ENCODE peak calls at places on chromosomes 5 and 9, in four cellular contexts. F is HepG2, B is SK-N-SH, O is H1. K is an unnamed sample.

GRCh38 chr5:87403899-87404298 is 8.8 kb downstream of the CCNH start:
- DNase-seq in B (no peak), O (no peak), F (no peak), K (no peak)

GRCh38 chr5:113162770-113163169 is 186.2 kb downstream of the DCP2 start:
- DNase-seq in O (no peak), F (no peak), B (no peak), K (no peak)

GRCh38 chr5:168971100-168971499 is 329.8 kb downstream of the SLIT3 start:
- DNase-seq in O (no peak), F (no peak), B (no peak), K (no peak)

GRCh38 chr9:34989946-34990635 is 546 bp downstream of the DNAJB5 start:
- DNase-seq in F (no peak), B (peak; percentile 86), O (no peak), K (no peak)

GRCh38 chr9:93288891-93289883 is 105.2 kb downstream of the WNK2 start:
- DNase-seq in O (no peak), B (peak; percentile 27), F (peak; percentile 79), K (peak; percentile 50)

GRCh38 chr5:141001466-141001853 is 35.2 kb downstream of the PCDHAC2 start:
- DNase-seq in O (no peak), F (no peak), B (peak; percentile 61), K (peak; percentile 67)

GRCh38 chr5:7577381-7577780 is 181.4 kb downstream of the ADCY2 start:
- DNase-seq in B (no peak), F (no peak), O (no peak), K (no peak)

GRCh38 chr9:4397917-4398316 is 92.4 kb upstream of the SLC1A1 start:
- DNase-seq in F (no peak), B (no peak), O (no peak), K (no peak)

GRCh38 chr9:34328983-34329832 is at the start of the genes KIF24 and NUDT2:
- DNase-seq in B (peak; percentile 93), O (peak; percentile 99), F (peak; percentile 100), K (peak; percentile 96)

GRCh38 chr5:114223866-114224265 is 138.0 kb upstream of the KCNN2 start:
- DNase-seq in B (peak; percentile 9), F (peak; percentile 21), O (no peak), K (no peak)

GRCh38 chr5:72408602-72409001 is 88.4 kb downstream of the PTCD2 start:
- DNase-seq in F (no peak), B (no peak), O (no peak), K (no peak)

GRCh38 chr9:126421567-126422428 is 95.2 kb downstream of the MVB12B start:
- DNase-seq in B (no peak), F (no peak), O (peak; percentile 51), K (no peak)

GRCh38 chr5:123371575-123372179 is 51.5 kb downstream of the CEP120 start:
- DNase-seq in B (peak; percentile 11), F (peak; percentile 22), O (peak; percentile 2), K (peak; percentile 33)

GRCh38 chr5:175738126-175738525 is 80.3 kb downstream of the HRH2 start:
- DNase-seq in O (no peak), B (no peak), F (no peak), K (no peak)

GRCh38 chr5:94715843-94716242 is 97.4 kb downstream of the SLF1 start:
- DNase-seq in B (no peak), F (no peak), O (no peak), K (no peak)

GRCh38 chr9:36316629-36317317 is 58.5 kb upstream of the GNE start:
- DNase-seq in F (peak; percentile 82), B (no peak), O (no peak), K (no peak)

GRCh38 chr5:530556-530955 is 6.3 kb upstream of the SLC9A3 start:
- DNase-seq in F (no peak), B (no peak), O (no peak), K (no peak)

GRCh38 chr5:104053057-104053666 is 490.6 kb upstream of the NUDT12 start:
- DNase-seq in O (no peak), B (no peak), F (no peak), K (no peak)

GRCh38 chr9:93087971-93088655 is 7.9 kb upstream of the CARD19 start:
- DNase-seq in F (no peak), B (peak; percentile 5), O (no peak), K (no peak)

GRCh38 chr5:92906798-92907380 is 674.1 kb downstream of the NR2F1-AS1 start:
- DNase-seq in B (no peak), O (no peak), F (peak; percentile 78), K (no peak)
- TF ChIP-seq CHD2 in B (no peak), O (no peak), F (no peak), K (no peak)

GRCh38 chr5:172868436-172868923 is 34.4 kb downstream of the ERGIC1 start:
- DNase-seq in O (no peak), F (peak; percentile 89), B (no peak), K (peak; percentile 64)

GRCh38 chr5:172869734-172870133 is 35.7 kb downstream of the ERGIC1 start:
- DNase-seq in F (no peak), B (no peak), O (no peak), K (no peak)

GRCh38 chr5:172870261-172870806 is 36.3 kb downstream of the ERGIC1 start:
- DNase-seq in B (no peak), F (no peak), O (no peak), K (peak; percentile 52)

GRCh38 chr5:172867761-172868435 is 33.8 kb downstream of the ERGIC1 start:
- DNase-seq in F (no peak), B (no peak), O (no peak), K (no peak)

GRCh38 chr5:172868924-172869565 is 35.0 kb downstream of the ERGIC1 start:
- DNase-seq in F (peak; percentile 64), O (no peak), B (peak; percentile 39), K (peak; percentile 83)
- TF ChIP-seq CHD2 in F (no peak), O (no peak), B (no peak), K (no peak)

DNA sequence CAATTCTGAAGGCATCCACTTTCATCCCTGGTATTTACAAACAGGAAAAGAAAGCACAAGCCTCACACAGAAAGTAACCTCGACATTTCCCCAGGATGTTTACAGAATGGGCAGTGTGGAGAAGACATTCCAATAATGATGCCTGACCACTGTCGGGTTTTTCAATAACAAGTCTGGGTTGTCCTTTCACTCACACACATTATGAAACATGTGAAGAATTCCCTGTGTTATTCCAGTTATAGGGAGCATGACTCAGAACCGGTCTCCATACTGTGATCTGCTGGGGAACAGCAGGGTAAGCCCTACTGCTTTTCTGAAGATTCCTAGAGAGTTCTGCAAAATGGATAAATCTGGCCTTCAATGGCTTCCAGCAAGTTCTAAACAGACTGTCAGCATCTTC is 155.3 kb downstream of the ADAMTS12 start:
- DNase-seq in F (peak; percentile 4), O (no peak), B (no peak), K (no peak)
- TF ChIP-seq CHD2 in F (no peak), O (no peak), B (no peak), K (no peak)

GRCh38 chr5:163459465-163459887 is 426 bp downstream of the NUDCD2 start:
- DNase-seq in F (peak; percentile 54), O (no peak), B (no peak), K (no peak)
- TF ChIP-seq CHD2 in F (no peak), O (no peak), B (no peak), K (no peak)

GRCh38 chr9:107976767-107977166 is 487.2 kb upstream of the KLF4 start:
- DNase-seq in O (no peak), B (no peak), F (no peak), K (no peak)
- TF ChIP-seq CHD2 in O (no peak), B (no peak), F (no peak), K (no peak)

GRCh38 chr5:151661096-151661495 is 25.6 kb downstream of the SPARC start:
- DNase-seq in O (no peak), F (no peak), B (no peak), K (no peak)

GRCh38 chr5:151657105-151657504 is 29.6 kb downstream of the SPARC start:
- DNase-seq in F (peak; percentile 9), O (no peak), B (no peak), K (no peak)

GRCh38 chr5:151656311-151656710 is 30.4 kb downstream of the SPARC start:
- DNase-seq in B (no peak), F (no peak), O (no peak), K (no peak)

GRCh38 chr5:151660616-151661015 is 26.1 kb downstream of the SPARC start:
- DNase-seq in B (no peak), F (no peak), O (no peak), K (no peak)

GRCh38 chr5:151659001-151659754 is 27.5 kb downstream of the SPARC start:
- DNase-seq in B (peak; percentile 81), F (peak; percentile 57), O (peak; percentile 77), K (peak; percentile 83)
- TF ChIP-seq CHD2 in B (no peak), F (no peak), O (no peak), K (no peak)

DNA sequence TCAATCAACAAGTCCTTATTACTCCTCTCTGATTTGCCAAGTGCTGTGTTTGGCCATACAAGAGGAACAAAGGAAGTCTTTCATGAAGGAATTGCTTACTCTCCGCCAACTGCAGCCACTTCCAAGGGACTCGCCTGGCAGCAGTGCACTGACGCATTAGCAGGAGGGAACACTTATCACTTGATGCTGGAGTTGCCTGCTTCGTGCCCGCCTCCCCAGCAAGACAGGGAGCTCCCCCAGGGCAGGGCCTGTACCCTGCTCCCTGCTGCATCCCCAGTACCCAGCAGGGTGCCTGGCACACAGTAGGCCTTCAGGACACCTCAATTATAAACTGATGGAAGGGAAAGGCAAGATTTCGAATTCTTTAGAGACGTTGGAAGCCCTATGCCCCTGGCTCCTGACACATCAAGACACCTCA is 97.9 kb downstream of the CRB2 start:
- DNase-seq in F (peak; percentile 25), B (no peak), O (no peak), K (no peak)
- TF ChIP-seq CHD2 in F (no peak), B (no peak), O (no peak), K (no peak)

GRCh38 chr9:107547303-107547702 is 57.7 kb upstream of the KLF4 start:
- DNase-seq in F (no peak), B (no peak), O (no peak), K (no peak)

GRCh38 chr9:107545036-107545435 is 55.5 kb upstream of the KLF4 start:
- DNase-seq in B (no peak), F (no peak), O (no peak), K (no peak)

GRCh38 chr9:107546859-107547258 is 57.3 kb upstream of the KLF4 start:
- DNase-seq in F (peak; percentile 45), B (no peak), O (no peak), K (no peak)

GRCh38 chr9:107547772-107548297 is 58.3 kb upstream of the KLF4 start:
- DNase-seq in B (no peak), O (no peak), F (no peak), K (no peak)

DNA sequence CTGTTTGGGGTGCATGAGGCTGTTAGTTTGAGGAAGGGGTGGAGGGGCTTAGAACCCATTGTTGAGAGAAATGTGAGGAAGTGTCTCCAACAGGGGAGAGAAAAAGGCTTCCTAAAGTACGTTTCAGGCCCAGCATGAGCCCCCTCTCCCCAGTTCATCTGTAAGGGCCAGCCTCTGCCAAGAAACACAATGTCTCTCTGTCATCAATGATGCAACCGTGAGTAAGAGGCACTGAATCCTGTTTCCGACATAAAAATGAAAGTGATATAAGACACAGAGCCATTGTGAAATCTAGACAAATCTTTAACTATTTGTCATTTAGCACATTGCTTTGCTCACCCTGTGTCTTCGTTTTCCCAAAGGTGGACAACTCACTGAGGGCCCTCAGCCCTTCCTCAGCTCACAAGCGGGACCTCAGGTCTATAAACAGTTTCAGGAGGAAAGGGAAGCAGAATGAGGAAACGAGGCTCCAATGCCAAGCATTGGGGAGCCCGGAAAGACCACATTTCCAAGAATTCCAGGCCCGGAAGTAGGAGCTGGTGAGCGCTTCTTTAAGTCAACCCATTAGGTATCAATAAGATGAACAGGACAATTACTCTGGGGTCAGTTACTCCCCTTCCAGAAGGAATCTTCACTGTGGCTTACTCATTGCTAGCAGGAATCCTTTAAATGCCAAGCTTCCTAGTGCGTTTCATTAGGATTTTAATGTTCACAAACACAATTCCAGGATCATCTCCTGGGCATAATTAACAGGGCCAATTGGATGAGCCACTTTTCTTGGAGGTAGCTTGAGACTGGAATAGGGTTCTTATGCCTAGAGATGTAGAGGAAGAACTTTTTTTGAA is 59.0 kb upstream of the KLF4 start:
- DNase-seq in O (no peak), B (no peak), F (peak; percentile 29), K (peak; percentile 78)
- TF ChIP-seq CHD2 in O (no peak), B (no peak), F (no peak), K (no peak)

K was measured in A549.